ENCODE peak calls at places on chromosomes 4 and X, in five cellular contexts. J is choroid plexus epithelial cell, F is uterus, B is neural progenitor cell, Q is bronchial epithelial cell. Y is an unnamed sample.
A peak's percentile ranks its signal among the peaks of the same experiment; 100 is the strongest.

GRCh38 chrX:79330022-79330421 is 37.1 kb downstream of the ITM2A start:
- DNase-seq in J (no peak), Q (no peak), B (peak; percentile 47), F (no peak), Y (no peak)

GRCh38 chr4:21991537-21991936 is 43.0 kb upstream of the KCNIP4 start:
- DNase-seq in Q (no peak), F (no peak), B (no peak), J (no peak), Y (no peak)

GRCh38 chr4:118752551-118752950 is 67.4 kb downstream of the METTL14 start:
- DNase-seq in Q (no peak), F (no peak), J (no peak), B (no peak), Y (no peak)

GRCh38 chr4:159881158-159881557 is 778.3 kb downstream of the RAPGEF2 start:
- DNase-seq in Q (no peak), B (no peak), F (no peak), J (no peak), Y (no peak)

GRCh38 chr4:3385719-3386440 is 55.9 kb upstream of the HGFAC start:
- DNase-seq in F (no peak), B (no peak), J (no peak), Q (peak; percentile 94), Y (no peak)

GRCh38 chr4:145301386-145302080 is 121.1 kb upstream of the OTUD4 start:
- DNase-seq in Q (peak; percentile 83), B (no peak), F (no peak), J (peak; percentile 4), Y (no peak)

GRCh38 chr4:187276786-187277408 is 553.2 kb upstream of the FAT1 start:
- DNase-seq in F (no peak), Q (peak; percentile 24), J (peak; percentile 28), B (no peak), Y (peak; percentile 7)

GRCh38 chrX:29376584-29376983 is 789.3 kb downstream of the IL1RAPL1 start:
- DNase-seq in J (no peak), F (no peak), Q (no peak), B (no peak), Y (no peak)

GRCh38 chr4:37977471-37978452 is 17.6 kb downstream of the PTTG2 start:
- DNase-seq in F (peak; percentile 75), B (peak; percentile 65), J (peak; percentile 72), Q (peak; percentile 36), Y (peak; percentile 57)

GRCh38 chr4:16227462-16227868 is 1.2 kb upstream of the TAPT1 start:
- DNase-seq in F (peak; percentile 45), B (peak; percentile 20), J (peak; percentile 45), Q (no peak), Y (no peak)

GRCh38 chr4:94491322-94491721 is 39.6 kb downstream of the PDLIM5 start:
- DNase-seq in B (no peak), J (peak; percentile 56), F (no peak), Q (peak; percentile 54), Y (no peak)

GRCh38 chr4:107930821-107931774 is at the start of gene CYP2U1:
- DNase-seq in Q (peak; percentile 41), F (peak; percentile 84), J (peak; percentile 64), B (peak; percentile 96), Y (peak; percentile 77)

GRCh38 chrX:116267511-116268040 is 97.0 kb downstream of the AGTR2 start:
- DNase-seq in Q (no peak), F (no peak), J (no peak), B (no peak), Y (no peak)

GRCh38 chrX:68989865-68990606 is 161.2 kb downstream of the EFNB1 start:
- DNase-seq in F (peak; percentile 30), Q (no peak), J (peak; percentile 70), B (peak; percentile 79), Y (peak; percentile 45)

GRCh38 chrX:10617964-10618342 is 2.4 kb downstream of the MID1 start:
- DNase-seq in Q (peak; percentile 82), B (no peak), F (no peak), J (no peak), Y (peak; percentile 67)

GRCh38 chr4:133759428-133759827 is 442.2 kb downstream of the PABPC4L start:
- DNase-seq in F (no peak), J (no peak), Q (no peak), B (peak; percentile 51), Y (no peak)

GRCh38 chrX:9378980-9379696 is 85.7 kb upstream of the TBL1X start:
- DNase-seq in J (peak; percentile 54), F (no peak), Q (peak; percentile 75), B (no peak), Y (no peak)

GRCh38 chr4:6909113-6909969 is at the start of gene TBC1D14:
- DNase-seq in B (peak; percentile 95), J (peak; percentile 88), F (peak; percentile 89), Q (peak; percentile 57), Y (peak; percentile 77)

GRCh38 chr4:76767983-76768382 is 130.0 kb downstream of the SOWAHB start:
- DNase-seq in B (no peak), Q (no peak), F (no peak), J (no peak), Y (no peak)

GRCh38 chr4:166044871-166045270 is 171.8 kb downstream of the TLL1 start:
- DNase-seq in Q (peak; percentile 77), B (no peak), J (no peak), F (no peak), Y (no peak)

GRCh38 chr4:76905521-76905920 is 7.6 kb upstream of the SOWAHB start:
- DNase-seq in F (no peak), B (no peak), J (peak; percentile 85), Q (no peak), Y (no peak)

GRCh38 chr4:129239088-129239487 is 143.1 kb downstream of the C4orf33 start:
- DNase-seq in Q (no peak), J (peak; percentile 66), F (no peak), B (no peak), Y (no peak)

GRCh38 chr4:18021470-18021719 is 160 bp downstream of the LCORL start:
- DNase-seq in B (no peak), J (no peak), F (no peak), Q (no peak), Y (no peak)

GRCh38 chrX:40784516-40785151 is 49.3 kb upstream of the MED14 start:
- DNase-seq in B (no peak), J (peak; percentile 45), Q (peak; percentile 73), F (no peak), Y (no peak)

GRCh38 chr4:14008494-14008893 is 381.0 kb upstream of the BOD1L1 start:
- DNase-seq in Q (no peak), F (no peak), J (no peak), B (no peak), Y (no peak)

DNA sequence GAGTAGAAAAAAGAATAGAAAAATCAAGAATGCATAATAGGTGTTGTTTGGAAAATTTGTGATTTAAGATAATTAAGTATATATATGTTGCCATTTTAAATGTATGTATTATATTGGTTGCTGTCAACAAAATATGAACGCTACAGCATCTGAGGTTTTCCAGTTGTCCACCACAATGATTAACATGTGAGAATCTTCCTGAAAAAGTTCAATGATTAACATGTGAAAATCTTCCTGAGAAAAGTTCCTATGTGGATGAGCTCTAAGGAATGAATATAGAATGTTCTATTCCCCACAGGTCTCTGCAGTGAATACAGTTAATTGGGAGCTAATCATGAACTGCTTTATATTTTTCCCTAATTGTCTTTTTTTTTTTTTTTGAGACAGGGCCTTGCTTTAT is 214.7 kb downstream of the CBR4 start:
- DNase-seq in Q (no peak), B (no peak), F (no peak), J (no peak), Y (no peak)
- H3K4me3 ChIP-seq in Q (no peak overlapping the region), B (no peak overlapping the region), F (no peak overlapping the region), J (no peak overlapping the region), Y (no peak overlapping the region)

GRCh38 chr4:154743683-154744340 is at the start of gene LRAT:
- DNase-seq in B (peak; percentile 88), J (no peak), Q (peak; percentile 48), F (no peak), Y (peak; percentile 4)
- H3K4me3 ChIP-seq in B (peak within 1 kb of the TSS; percentile 62), J (peak within 1 kb of the TSS; percentile 27), Q (peak within 1 kb of the TSS; percentile 67), F (peak within 1 kb of the TSS; percentile 12), Y (no peak within 1 kb of the TSS)

GRCh38 chrX:65671286-65671685 is 3.8 kb downstream of the MSN start:
- DNase-seq in B (no peak), J (no peak), Q (no peak), F (no peak), Y (no peak)

GRCh38 chrX:65667503-65668355 is at the start of gene MSN:
- DNase-seq in B (peak; percentile 68), Q (no peak), J (peak; percentile 39), F (peak; percentile 72), Y (peak; percentile 77)

GRCh38 chrX:65671966-65672365 is 4.5 kb downstream of the MSN start:
- DNase-seq in F (no peak), Q (no peak), J (peak; percentile 35), B (no peak), Y (no peak)

GRCh38 chrX:65668362-65669310 is 1.2 kb downstream of the MSN start:
- DNase-seq in J (peak; percentile 69), B (peak; percentile 57), Q (peak; percentile 66), F (peak; percentile 85), Y (peak; percentile 83)

GRCh38 chrX:65667157-65667502 is 324 bp upstream of the MSN start:
- DNase-seq in J (no peak), B (no peak), Q (no peak), F (no peak), Y (no peak)
- H3K4me3 ChIP-seq in J (peak overlapping the region; percentile 14), B (peak overlapping the region; percentile 59), Q (no peak overlapping the region), F (peak overlapping the region; percentile 90), Y (no peak overlapping the region)

GRCh38 chr4:75727073-75727472 is 2.7 kb downstream of the USO1 start:
- DNase-seq in Q (no peak), F (no peak), B (no peak), J (peak; percentile 36), Y (no peak)
- H3K4me3 ChIP-seq in Q (no peak overlapping the region), F (no peak overlapping the region), B (peak overlapping the region; percentile 87), J (peak overlapping the region; percentile 27), Y (peak overlapping the region; percentile 86)